ENCODE peak calls at places on chromosomes 1 and 21, in eight cellular contexts. D is esophagus squamous epithelium, C is tibial artery, S is suprapubic skin, Z is mammary epithelial cell, B is heart left ventricle, P is lung, Y is heart right ventricle. X is an unnamed sample. For H3K27me3 and H3K4me1, the result is how much of the 10 kb centered on the place peaks cover.

GRCh38 chr1:45617618-45618017 is 6.2 kb downstream of the CCDC17 start:
- DNase-seq in S (no peak), P (no peak), C (no peak), Y (no peak), B (no peak), Z (peak), D (no peak), X (no peak)

GRCh38 chr1:218592688-218593087 is 247.6 kb downstream of the TGFB2 start:
- DNase-seq in P (no peak), D (no peak), Z (peak), S (no peak), Y (no peak), B (no peak), C (no peak), X (no peak)

GRCh38 chr1:87888456-87888855 is 559.8 kb downstream of the LMO4 start:
- DNase-seq in P (no peak), S (no peak), D (no peak), Z (peak), B (no peak), Y (no peak), C (no peak), X (no peak)

GRCh38 chr1:57450981-57451380 is 27.1 kb upstream of the DAB1 start:
- DNase-seq in S (no peak), B (no peak), C (no peak), D (no peak), P (no peak), Y (no peak), Z (no peak), X (no peak)

GRCh38 chr1:22689505-22689904 is 21.1 kb upstream of the EPHB2 start:
- DNase-seq in D (no peak), Z (peak), Y (no peak), C (no peak), B (no peak), S (no peak), P (no peak), X (no peak)

GRCh38 chr1:8169364-8170058 is 143.4 kb upstream of the ERRFI1 start:
- DNase-seq in Z (peak), B (no peak), S (no peak), Y (peak), P (peak), D (peak), C (peak), X (peak)

GRCh38 chr21:44927587-44928461 is 7.1 kb upstream of the ITGB2 start:
- DNase-seq in Z (peak), S (no peak), Y (no peak), D (no peak), P (peak), B (peak), C (no peak), X (peak)

GRCh38 chr1:192158181-192158580 is at the start of gene RGS18:
- DNase-seq in B (no peak), Z (no peak), C (peak), Y (peak), D (no peak), P (no peak), S (no peak), X (no peak)

GRCh38 chr1:220692436-220693228 is 2.5 kb downstream of the C1orf115 start:
- DNase-seq in D (no peak), S (no peak), C (no peak), B (no peak), P (no peak), Y (no peak), Z (no peak), X (no peak)

GRCh38 chr21:38852278-38852677 is 46.5 kb downstream of the ETS2 start:
- DNase-seq in B (no peak), Z (peak), P (no peak), D (no peak), S (no peak), Y (no peak), C (no peak), X (no peak)

GRCh38 chr1:207284209-207284892 is 37.1 kb upstream of the CD55 start:
- DNase-seq in B (no peak), P (no peak), C (no peak), S (no peak), Z (no peak), D (no peak), Y (no peak), X (no peak)

GRCh38 chr1:197776348-197777082 is 1.2 kb upstream of the DENND1B start:
- DNase-seq in P (no peak), Z (peak), C (no peak), Y (no peak), S (no peak), B (no peak), D (no peak), X (no peak)

GRCh38 chr1:77076759-77077158 is 142.5 kb downstream of the PIGK start:
- DNase-seq in S (no peak), Y (no peak), P (no peak), D (no peak), Z (no peak), C (no peak), B (no peak), X (no peak)

GRCh38 chr1:228304225-228304624 is 96.4 kb downstream of the OBSCN start:
- DNase-seq in Y (no peak), S (peak), Z (no peak), B (peak), C (no peak), P (no peak), D (no peak), X (no peak)

GRCh38 chr1:71270394-71270793 is 189.6 kb upstream of the ZRANB2 start:
- DNase-seq in C (no peak), Y (no peak), D (no peak), S (no peak), P (no peak), Z (no peak), B (no peak), X (no peak)

GRCh38 chr1:50268049-50268448 is 155.2 kb downstream of the DMRTA2 start:
- DNase-seq in B (no peak), P (no peak), Y (peak), Z (peak), S (no peak), C (no peak), D (no peak), X (no peak)

GRCh38 chr1:174998569-174999215 is 1.1 kb upstream of the CACYBP start:
- DNase-seq in Z (peak), C (no peak), S (no peak), P (peak), B (no peak), D (no peak), Y (peak), X (no peak)

GRCh38 chr1:43473463-43473862 is 19.7 kb upstream of the HYI start:
- DNase-seq in S (no peak), B (no peak), Y (no peak), P (no peak), C (no peak), Z (no peak), D (no peak), X (no peak)

GRCh38 chr1:212670301-212670700 is 29.3 kb downstream of the BATF3 start:
- DNase-seq in Z (no peak), Y (no peak), S (no peak), B (no peak), D (no peak), P (no peak), C (no peak), X (no peak)

GRCh38 chr1:164723296-164723731 is 164.3 kb downstream of the PBX1 start:
- DNase-seq in S (no peak), C (no peak), Z (no peak), P (no peak), D (no peak), Y (no peak), B (no peak), X (no peak)

GRCh38 chr1:89547563-89548485 is 23.2 kb downstream of the LRRC8B start:
- DNase-seq in Y (no peak), D (no peak), C (no peak), B (no peak), Z (peak), S (peak), P (no peak), X (no peak)

GRCh38 chr21:23837564-23837963 is 1769.7 kb downstream of the MRPL39 start:
- DNase-seq in C (no peak), D (no peak), B (no peak), Y (no peak), Z (no peak), P (no peak), S (no peak), X (no peak)

GRCh38 chr1:234961468-234962339 is 166.9 kb downstream of the TOMM20 start:
- DNase-seq in P (no peak), C (no peak), Y (peak), Z (no peak), D (no peak), B (no peak), S (peak), X (peak)

GRCh38 chr1:80892452-80892995 is 908.2 kb upstream of the ADGRL2 start:
- DNase-seq in C (no peak), B (no peak), S (no peak), Z (peak), Y (no peak), P (no peak), D (no peak), X (no peak)

GRCh38 chr1:112396668-112397025 is 633 bp downstream of the CTTNBP2NL start:
- DNase-seq in S (no peak), P (no peak), C (no peak), D (no peak), Y (no peak), Z (no peak), B (no peak), X (no peak)

GRCh38 chr1:202189919-202190715 is 3.5 kb upstream of the LGR6 start:
- DNase-seq in D (no peak), C (no peak), S (no peak), Y (no peak), B (no peak), P (no peak), Z (peak), X (no peak)

GRCh38 chr1:186236921-186237320 is 138.1 kb downstream of the TPR start:
- DNase-seq in P (no peak), D (no peak), C (no peak), Z (peak), B (no peak), S (no peak), Y (no peak), X (no peak)

GRCh38 chr1:2388004-2388913 is 3.1 kb downstream of the MORN1 start:
- DNase-seq in Z (no peak), P (no peak), D (no peak), C (no peak), B (peak), Y (no peak), S (no peak), X (peak)

GRCh38 chr1:117499071-117499470 is 106.8 kb upstream of the TENT5C start:
- DNase-seq in S (no peak), C (no peak), Y (no peak), Z (no peak), P (no peak), B (no peak), D (no peak), X (no peak)

GRCh38 chr21:43331962-43332458 is 94.9 kb downstream of the SIK1 start:
- DNase-seq in S (no peak), B (no peak), D (no peak), P (no peak), Z (no peak), Y (peak), C (peak), X (peak)

GRCh38 chr21:43332461-43332860 is 94.5 kb downstream of the SIK1 start:
- DNase-seq in C (no peak), B (no peak), P (no peak), D (no peak), Y (no peak), S (no peak), Z (no peak), X (no peak)

GRCh38 chr21:43334214-43334958 is 92.5 kb downstream of the SIK1 start:
- DNase-seq in C (no peak), S (no peak), B (no peak), Z (no peak), P (no peak), Y (no peak), D (no peak), X (peak)

GRCh38 chr21:43333301-43334062 is 93.4 kb downstream of the SIK1 start:
- DNase-seq in B (peak), D (no peak), C (no peak), S (no peak), P (peak), Y (peak), Z (peak), X (peak)

GRCh38 chr21:43332872-43333300 is 94.0 kb downstream of the SIK1 start:
- DNase-seq in S (no peak), D (no peak), B (no peak), Z (no peak), Y (no peak), P (no peak), C (no peak), X (peak)
- H3K4me3 ChIP-seq in S (peak), D (no peak), B (peak), Z (peak), Y (no peak), P (no peak), C (no peak), X (no peak)

GRCh38 chr1:214224605-214225354 is 56.2 kb upstream of the SMYD2 start:
- DNase-seq in P (no peak), Z (no peak), B (no peak), Y (peak), C (no peak), S (no peak), D (no peak), X (peak)
- H3K27me3 ChIP-seq in P (under half), Z (under half), B (under half), Y (under half), C (under half), S (under half), D (under half), X (under half)

GRCh38 chr1:205319081-205320018 is 2.2 kb downstream of the NUAK2 start:
- DNase-seq in Y (peak), D (no peak), S (peak), C (peak), Z (peak), B (no peak), P (peak), X (peak)
- H3K4me1 ChIP-seq in Y (half or more), D (under half), S (half or more), C (under half), Z (under half), B (under half), P (under half), X (under half)

GRCh38 chr1:27098447-27099153 is 56.3 kb downstream of the SLC9A1 start:
- DNase-seq in P (peak), Z (peak), S (no peak), D (no peak), B (no peak), C (no peak), Y (no peak), X (peak)
- H3K4me3 ChIP-seq in P (no peak), Z (no peak), S (no peak), D (no peak), B (no peak), C (no peak), Y (no peak), X (no peak)

GRCh38 chr1:38089712-38090360 is 43.2 kb upstream of the POU3F1 start:
- DNase-seq in P (no peak), C (no peak), Y (no peak), B (no peak), D (no peak), Z (no peak), S (no peak), X (no peak)
- H3K27me3 ChIP-seq in P (under half), C (under half), Y (half or more), B (under half), D (under half), Z (under half), S (under half), X (under half)

GRCh38 chr1:199155166-199156033 is 516.6 kb downstream of the PTPRC start:
- DNase-seq in Z (no peak), Y (no peak), B (no peak), S (no peak), D (no peak), C (no peak), P (no peak), X (no peak)

GRCh38 chr1:199149591-199149990 is 510.8 kb downstream of the PTPRC start:
- DNase-seq in S (no peak), Y (no peak), P (no peak), C (no peak), Z (no peak), B (no peak), D (no peak), X (no peak)

GRCh38 chr1:199152676-199153075 is 513.8 kb downstream of the PTPRC start:
- DNase-seq in D (no peak), S (no peak), Z (no peak), P (no peak), C (no peak), B (no peak), Y (no peak), X (no peak)

GRCh38 chr1:199151634-199152429 is 513.0 kb downstream of the PTPRC start:
- DNase-seq in Y (no peak), Z (no peak), C (no peak), B (no peak), S (no peak), D (no peak), P (no peak), X (no peak)

DNA sequence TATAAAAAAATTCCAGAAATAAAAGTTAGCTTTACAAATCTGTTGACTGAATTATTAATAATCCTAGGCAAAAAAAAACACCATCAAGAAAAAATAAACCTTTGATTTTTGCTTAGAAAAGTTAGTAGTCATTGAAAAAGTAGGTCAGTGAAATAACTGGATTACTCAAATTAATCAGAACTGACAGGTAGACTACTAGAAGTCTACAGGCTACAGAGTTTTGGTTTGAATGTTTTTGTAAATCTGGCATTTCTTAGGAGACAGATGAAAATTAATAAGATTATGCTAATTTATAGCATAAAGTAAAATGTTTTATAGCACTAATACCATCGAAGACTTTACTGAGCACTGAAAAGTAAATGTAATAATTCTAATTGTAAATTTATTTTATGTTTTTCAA is 511.9 kb downstream of the PTPRC start:
- DNase-seq in Y (no peak), B (no peak), P (no peak), Z (no peak), D (no peak), C (no peak), S (no peak), X (no peak)
- H3K4me1 ChIP-seq in Y (under half), B (under half), P (under half), Z (under half), D (under half), C (under half), S (under half), X (under half)

GRCh38 chr1:9332513-9333143 is 39.9 kb downstream of the SPSB1 start:
- DNase-seq in Z (no peak), P (no peak), C (no peak), B (peak), Y (no peak), D (no peak), S (no peak), X (peak)
- H3K4me3 ChIP-seq in Z (no peak), P (no peak), C (no peak), B (no peak), Y (no peak), D (no peak), S (no peak), X (no peak)

GRCh38 chr1:31675161-31675560 is 28.7 kb downstream of the COL16A1 start:
- DNase-seq in Z (no peak), S (no peak), B (no peak), Y (peak), P (no peak), C (no peak), D (no peak), X (no peak)

GRCh38 chr1:31677401-31677800 is 26.4 kb downstream of the COL16A1 start:
- DNase-seq in B (no peak), P (no peak), D (no peak), S (no peak), Y (no peak), Z (no peak), C (no peak), X (no peak)

GRCh38 chr1:31677949-31678348 is 25.9 kb downstream of the COL16A1 start:
- DNase-seq in S (no peak), B (no peak), D (no peak), Y (no peak), Z (no peak), C (no peak), P (no peak), X (no peak)

GRCh38 chr1:31674626-31675025 is 29.2 kb downstream of the COL16A1 start:
- DNase-seq in S (no peak), C (no peak), D (no peak), P (no peak), Y (no peak), Z (no peak), B (no peak), X (peak)

GRCh38 chr1:31675761-31676160 is 28.1 kb downstream of the COL16A1 start:
- DNase-seq in S (no peak), Z (no peak), B (no peak), P (no peak), C (no peak), Y (no peak), D (no peak), X (peak)
- H3K27me3 ChIP-seq in S (under half), Z (under half), B (under half), P (under half), C (under half), Y (under half), D (under half), X (under half)